ENCODE peak calls at places on chromosome 12, in ten cellular contexts. One of them, this sample, is unnamed.

GRCh38 chr12:111450676-111451075 is 45.0 kb downstream of the SH2B3 start:
- DNase-seq in renal cortical epithelial cell: no peak
- DNase-seq in RCC 7860: no peak
- DNase-seq in T-helper 2 cell: no peak
- DNase-seq in kidney epithelial cell: no peak
- DNase-seq in effector memory CD4-positive, alpha-beta T cell: no peak
- DNase-seq in MV-4-11: no peak
- DNase-seq in dorsolateral prefrontal cortex: peak; percentile 24
- DNase-seq in transverse colon: no peak
- DNase-seq in 8988T: no peak
- DNase-seq in this sample: peak; percentile 49

GRCh38 chr12:851913-852312 is 97.6 kb downstream of the RAD52 start:
- DNase-seq in kidney epithelial cell: no peak
- DNase-seq in dorsolateral prefrontal cortex: no peak
- DNase-seq in effector memory CD4-positive, alpha-beta T cell: no peak
- DNase-seq in T-helper 2 cell: no peak
- DNase-seq in RCC 7860: no peak
- DNase-seq in renal cortical epithelial cell: peak; percentile 78
- DNase-seq in transverse colon: no peak
- DNase-seq in MV-4-11: peak; percentile 44
- DNase-seq in 8988T: no peak
- DNase-seq in this sample: no peak

GRCh38 chr12:100267603-100268281 is 765 bp downstream of the SCYL2 start:
- DNase-seq in kidney epithelial cell: no peak
- DNase-seq in MV-4-11: no peak
- DNase-seq in T-helper 2 cell: no peak
- DNase-seq in transverse colon: no peak
- DNase-seq in RCC 7860: no peak
- DNase-seq in dorsolateral prefrontal cortex: no peak
- DNase-seq in effector memory CD4-positive, alpha-beta T cell: peak; percentile 6
- DNase-seq in renal cortical epithelial cell: peak; percentile 30
- DNase-seq in 8988T: no peak
- DNase-seq in this sample: no peak

GRCh38 chr12:94079965-94080683 is 68.3 kb upstream of the PLXNC1 start:
- DNase-seq in 8988T: no peak
- DNase-seq in kidney epithelial cell: no peak
- DNase-seq in MV-4-11: peak; percentile 58
- DNase-seq in transverse colon: no peak
- DNase-seq in dorsolateral prefrontal cortex: no peak
- DNase-seq in T-helper 2 cell: no peak
- DNase-seq in effector memory CD4-positive, alpha-beta T cell: no peak
- DNase-seq in renal cortical epithelial cell: no peak
- DNase-seq in RCC 7860: no peak
- DNase-seq in this sample: no peak

GRCh38 chr12:108884116-108885012 is 4.5 kb downstream of the DAO start:
- DNase-seq in transverse colon: peak; percentile 67
- DNase-seq in renal cortical epithelial cell: no peak
- DNase-seq in T-helper 2 cell: peak; percentile 30
- DNase-seq in RCC 7860: no peak
- DNase-seq in effector memory CD4-positive, alpha-beta T cell: peak; percentile 15
- DNase-seq in dorsolateral prefrontal cortex: peak; percentile 35
- DNase-seq in 8988T: peak; percentile 26
- DNase-seq in MV-4-11: peak; percentile 72
- DNase-seq in kidney epithelial cell: no peak
- DNase-seq in this sample: peak; percentile 81

GRCh38 chr12:121701667-121702277 is 10.8 kb upstream of the TMEM120B start:
- DNase-seq in renal cortical epithelial cell: peak; percentile 76
- DNase-seq in transverse colon: no peak
- DNase-seq in T-helper 2 cell: no peak
- DNase-seq in 8988T: no peak
- DNase-seq in MV-4-11: no peak
- DNase-seq in effector memory CD4-positive, alpha-beta T cell: no peak
- DNase-seq in dorsolateral prefrontal cortex: no peak
- DNase-seq in kidney epithelial cell: no peak
- DNase-seq in RCC 7860: no peak
- DNase-seq in this sample: no peak

GRCh38 chr12:40010899-40011774 is 94.7 kb downstream of the SLC2A13 start:
- DNase-seq in RCC 7860: peak; percentile 30
- DNase-seq in dorsolateral prefrontal cortex: no peak
- DNase-seq in renal cortical epithelial cell: peak; percentile 77
- DNase-seq in kidney epithelial cell: no peak
- DNase-seq in MV-4-11: peak; percentile 74
- DNase-seq in transverse colon: peak; percentile 63
- DNase-seq in 8988T: peak; percentile 15
- DNase-seq in effector memory CD4-positive, alpha-beta T cell: no peak
- DNase-seq in T-helper 2 cell: peak; percentile 47
- DNase-seq in this sample: no peak

GRCh38 chr12:71871116-71871515 is 31.6 kb downstream of the TBC1D15 start:
- DNase-seq in T-helper 2 cell: no peak
- DNase-seq in 8988T: no peak
- DNase-seq in RCC 7860: no peak
- DNase-seq in MV-4-11: no peak
- DNase-seq in renal cortical epithelial cell: peak; percentile 48
- DNase-seq in transverse colon: no peak
- DNase-seq in effector memory CD4-positive, alpha-beta T cell: no peak
- DNase-seq in dorsolateral prefrontal cortex: no peak
- DNase-seq in kidney epithelial cell: no peak
- DNase-seq in this sample: no peak

GRCh38 chr12:34390846-34391700 is 368.8 kb downstream of the ALG10 start:
- DNase-seq in T-helper 2 cell: no peak
- DNase-seq in MV-4-11: no peak
- DNase-seq in 8988T: no peak
- DNase-seq in dorsolateral prefrontal cortex: no peak
- DNase-seq in transverse colon: no peak
- DNase-seq in kidney epithelial cell: no peak
- DNase-seq in RCC 7860: no peak
- DNase-seq in effector memory CD4-positive, alpha-beta T cell: no peak
- DNase-seq in renal cortical epithelial cell: no peak
- DNase-seq in this sample: no peak

GRCh38 chr12:3168775-3169221 is 91.6 kb downstream of the TSPAN9 start:
- DNase-seq in transverse colon: no peak
- DNase-seq in renal cortical epithelial cell: peak; percentile 97
- DNase-seq in effector memory CD4-positive, alpha-beta T cell: no peak
- DNase-seq in RCC 7860: peak; percentile 92
- DNase-seq in T-helper 2 cell: no peak
- DNase-seq in MV-4-11: no peak
- DNase-seq in 8988T: peak; percentile 38
- DNase-seq in dorsolateral prefrontal cortex: peak; percentile 47
- DNase-seq in kidney epithelial cell: peak; percentile 95
- DNase-seq in this sample: peak; percentile 75